ENCODE peak calls at places on chromosomes 6 and 20, in seven cellular contexts. One of them, this sample, is unnamed.

GRCh38 chr20:53023717-53024116 is 51.6 kb downstream of the TSHZ2 start:
- DNase-seq in nephron progenitor cell: no peak
- DNase-seq in PC-9: no peak
- DNase-seq in neural crest cell: no peak
- DNase-seq in AG10803: peak; percentile 25
- DNase-seq in body of pancreas: no peak
- DNase-seq in fibroblast of lung: peak; percentile 80
- DNase-seq in this sample: no peak

GRCh38 chr6:110415297-110415916 is at the start of gene DDO:
- DNase-seq in nephron progenitor cell: no peak
- DNase-seq in PC-9: no peak
- DNase-seq in neural crest cell: no peak
- DNase-seq in AG10803: peak; percentile 20
- DNase-seq in body of pancreas: peak; percentile 97
- DNase-seq in fibroblast of lung: peak; percentile 61
- DNase-seq in this sample: peak; percentile 94

GRCh38 chr6:108836061-108836460 is 12.2 kb upstream of the ARMC2 start:
- DNase-seq in nephron progenitor cell: no peak
- DNase-seq in PC-9: peak; percentile 29
- DNase-seq in neural crest cell: no peak
- DNase-seq in AG10803: peak; percentile 20
- DNase-seq in body of pancreas: no peak
- DNase-seq in fibroblast of lung: peak; percentile 63
- DNase-seq in this sample: no peak

GRCh38 chr6:119894801-119895200 is 545.2 kb upstream of the MAN1A1 start:
- DNase-seq in nephron progenitor cell: peak; percentile 15
- DNase-seq in PC-9: no peak
- DNase-seq in neural crest cell: no peak
- DNase-seq in AG10803: no peak
- DNase-seq in body of pancreas: no peak
- DNase-seq in fibroblast of lung: no peak
- DNase-seq in this sample: no peak

GRCh38 chr20:64049887-64050260 is 435 bp upstream of the SOX18 start:
- DNase-seq in nephron progenitor cell: no peak
- DNase-seq in PC-9: no peak
- DNase-seq in neural crest cell: no peak
- DNase-seq in AG10803: no peak
- DNase-seq in body of pancreas: no peak
- DNase-seq in fibroblast of lung: no peak
- DNase-seq in this sample: no peak

GRCh38 chr6:163790296-163790840 is 375.9 kb downstream of the QKI start:
- DNase-seq in nephron progenitor cell: no peak
- DNase-seq in PC-9: no peak
- DNase-seq in neural crest cell: no peak
- DNase-seq in AG10803: peak; percentile 9
- DNase-seq in body of pancreas: no peak
- DNase-seq in fibroblast of lung: peak; percentile 19
- DNase-seq in this sample: no peak

GRCh38 chr6:101614774-101615173 is 221.3 kb downstream of the GRIK2 start:
- DNase-seq in nephron progenitor cell: no peak
- DNase-seq in PC-9: no peak
- DNase-seq in neural crest cell: no peak
- DNase-seq in AG10803: peak; percentile 28
- DNase-seq in body of pancreas: no peak
- DNase-seq in fibroblast of lung: peak; percentile 86
- DNase-seq in this sample: no peak

GRCh38 chr6:138945354-138945753 is 42.7 kb downstream of the REPS1 start:
- DNase-seq in nephron progenitor cell: peak; percentile 7
- DNase-seq in PC-9: no peak
- DNase-seq in neural crest cell: no peak
- DNase-seq in AG10803: no peak
- DNase-seq in body of pancreas: no peak
- DNase-seq in fibroblast of lung: no peak
- DNase-seq in this sample: no peak

GRCh38 chr6:142746524-142746923 is 198.5 kb downstream of the HIVEP2 start:
- DNase-seq in nephron progenitor cell: peak; percentile 32
- DNase-seq in PC-9: no peak
- DNase-seq in neural crest cell: no peak
- DNase-seq in AG10803: no peak
- DNase-seq in body of pancreas: peak; percentile 20
- DNase-seq in fibroblast of lung: no peak
- DNase-seq in this sample: no peak

GRCh38 chr20:43827940-43828562 is 86.6 kb upstream of the TOX2 start:
- DNase-seq in nephron progenitor cell: no peak
- DNase-seq in PC-9: no peak
- DNase-seq in neural crest cell: no peak
- DNase-seq in AG10803: no peak
- DNase-seq in body of pancreas: no peak
- DNase-seq in fibroblast of lung: no peak
- DNase-seq in this sample: no peak

GRCh38 chr6:126063512-126064146 is 77.3 kb downstream of the TRMT11 start:
- DNase-seq in nephron progenitor cell: peak; percentile 28
- DNase-seq in PC-9: no peak
- DNase-seq in neural crest cell: no peak
- DNase-seq in AG10803: peak; percentile 60
- DNase-seq in body of pancreas: no peak
- DNase-seq in fibroblast of lung: peak; percentile 77
- DNase-seq in this sample: no peak

GRCh38 chr6:109910571-109910970 is 67.5 kb upstream of the GPR6 start:
- DNase-seq in nephron progenitor cell: no peak
- DNase-seq in PC-9: no peak
- DNase-seq in neural crest cell: no peak
- DNase-seq in AG10803: no peak
- DNase-seq in body of pancreas: no peak
- DNase-seq in fibroblast of lung: no peak
- DNase-seq in this sample: no peak

GRCh38 chr20:32764000-32764960 is 2.1 kb downstream of the DNMT3B start:
- DNase-seq in nephron progenitor cell: peak; percentile 33
- DNase-seq in PC-9: no peak
- DNase-seq in neural crest cell: no peak
- DNase-seq in AG10803: no peak
- DNase-seq in body of pancreas: no peak
- DNase-seq in fibroblast of lung: no peak
- DNase-seq in this sample: no peak

GRCh38 chr20:17943343-17943742 is 25.3 kb downstream of the SNX5 start:
- DNase-seq in nephron progenitor cell: no peak
- DNase-seq in PC-9: no peak
- DNase-seq in neural crest cell: no peak
- DNase-seq in AG10803: no peak
- DNase-seq in body of pancreas: no peak
- DNase-seq in fibroblast of lung: no peak
- DNase-seq in this sample: no peak

GRCh38 chr20:64064145-64064698 is 1.2 kb downstream of the TCEA2 start:
- DNase-seq in nephron progenitor cell: no peak
- DNase-seq in PC-9: peak; percentile 60
- DNase-seq in neural crest cell: no peak
- DNase-seq in AG10803: peak; percentile 60
- DNase-seq in body of pancreas: no peak
- DNase-seq in fibroblast of lung: peak; percentile 51
- DNase-seq in this sample: no peak

GRCh38 chr20:3209023-3209945 is at the start of gene ITPA:
- DNase-seq in nephron progenitor cell: peak; percentile 74
- DNase-seq in PC-9: peak; percentile 56
- DNase-seq in neural crest cell: peak; percentile 57
- DNase-seq in AG10803: peak; percentile 37
- DNase-seq in body of pancreas: peak; percentile 42
- DNase-seq in fibroblast of lung: peak; percentile 39
- DNase-seq in this sample: no peak

GRCh38 chr6:168584671-168585070 is 143.7 kb downstream of the SMOC2 start:
- DNase-seq in nephron progenitor cell: no peak
- DNase-seq in PC-9: no peak
- DNase-seq in neural crest cell: no peak
- DNase-seq in AG10803: no peak
- DNase-seq in body of pancreas: no peak
- DNase-seq in fibroblast of lung: no peak
- DNase-seq in this sample: no peak

GRCh38 chr20:32230707-32231106 is 23.0 kb downstream of the POFUT1 start:
- DNase-seq in nephron progenitor cell: no peak
- DNase-seq in PC-9: no peak
- DNase-seq in neural crest cell: no peak
- DNase-seq in AG10803: no peak
- DNase-seq in body of pancreas: no peak
- DNase-seq in fibroblast of lung: no peak
- DNase-seq in this sample: no peak

GRCh38 chr6:150200428-150201105 is 57.7 kb downstream of the PPP1R14C start:
- DNase-seq in nephron progenitor cell: no peak
- DNase-seq in PC-9: no peak
- DNase-seq in neural crest cell: no peak
- DNase-seq in AG10803: no peak
- DNase-seq in body of pancreas: no peak
- DNase-seq in fibroblast of lung: peak; percentile 18
- DNase-seq in this sample: no peak

GRCh38 chr6:111263837-111264236 is 176.5 kb downstream of the SLC16A10 start:
- DNase-seq in nephron progenitor cell: no peak
- DNase-seq in PC-9: peak; percentile 50
- DNase-seq in neural crest cell: no peak
- DNase-seq in AG10803: peak; percentile 64
- DNase-seq in body of pancreas: no peak
- DNase-seq in fibroblast of lung: peak; percentile 81
- DNase-seq in this sample: no peak

GRCh38 chr20:10109621-10110020 is 74.8 kb downstream of the ANKEF1 start:
- DNase-seq in nephron progenitor cell: no peak
- DNase-seq in PC-9: no peak
- DNase-seq in neural crest cell: no peak
- DNase-seq in AG10803: no peak
- DNase-seq in body of pancreas: peak; percentile 31
- DNase-seq in fibroblast of lung: no peak
- DNase-seq in this sample: no peak

GRCh38 chr6:125491860-125492617 is 190.3 kb upstream of the HDDC2 start:
- DNase-seq in nephron progenitor cell: no peak
- DNase-seq in PC-9: no peak
- DNase-seq in neural crest cell: no peak
- DNase-seq in AG10803: no peak
- DNase-seq in body of pancreas: no peak
- DNase-seq in fibroblast of lung: no peak
- DNase-seq in this sample: no peak

GRCh38 chr6:115545410-115545986 is 515.2 kb downstream of the FRK start:
- DNase-seq in nephron progenitor cell: peak; percentile 40
- DNase-seq in PC-9: no peak
- DNase-seq in neural crest cell: peak; percentile 24
- DNase-seq in AG10803: no peak
- DNase-seq in body of pancreas: no peak
- DNase-seq in fibroblast of lung: no peak
- DNase-seq in this sample: no peak

GRCh38 chr6:167501831-167502385 is 177.0 kb downstream of the TTLL2 start:
- DNase-seq in nephron progenitor cell: peak; percentile 38
- DNase-seq in PC-9: no peak
- DNase-seq in neural crest cell: no peak
- DNase-seq in AG10803: no peak
- DNase-seq in body of pancreas: peak; percentile 81
- DNase-seq in fibroblast of lung: no peak
- DNase-seq in this sample: peak; percentile 22

DNA sequence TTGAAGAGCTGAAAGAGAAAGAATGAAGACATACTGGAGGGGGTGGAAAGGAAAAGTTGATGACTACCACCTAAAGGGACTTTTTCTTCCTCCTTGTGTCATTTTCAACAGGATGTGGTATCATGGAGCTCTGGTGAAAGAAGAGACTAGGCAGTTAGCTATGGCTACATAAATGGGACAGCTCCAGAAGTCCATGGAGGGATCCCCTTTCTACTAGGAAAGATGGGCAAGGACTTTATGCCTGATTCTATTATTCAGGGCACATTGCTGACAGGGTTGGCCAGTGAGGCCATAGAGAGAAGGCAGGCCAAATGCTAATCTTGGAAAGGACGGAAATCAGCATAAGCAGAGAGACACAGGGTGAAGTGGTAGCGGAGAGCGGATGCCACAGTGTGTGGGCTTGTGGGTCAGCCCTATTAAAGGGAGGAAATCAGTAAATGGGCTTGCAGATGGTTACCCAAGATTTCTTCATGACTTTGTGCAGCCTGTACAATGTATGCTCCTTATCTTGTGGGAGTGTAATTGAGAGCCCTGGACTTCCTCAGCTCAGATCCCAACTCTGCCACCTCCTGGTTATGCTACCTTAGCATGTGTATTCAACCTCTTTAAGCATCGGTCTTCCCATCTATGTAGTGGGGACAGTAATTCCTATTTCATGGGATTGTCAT is 77.4 kb upstream of the TMEM170B start:
- DNase-seq in nephron progenitor cell: no peak
- DNase-seq in PC-9: no peak
- DNase-seq in neural crest cell: no peak
- DNase-seq in AG10803: peak; percentile 25
- DNase-seq in body of pancreas: no peak
- DNase-seq in fibroblast of lung: peak; percentile 23
- DNase-seq in this sample: peak; percentile 11
- TF ChIP-seq CTCF in nephron progenitor cell: no peak
- TF ChIP-seq CTCF in PC-9: no peak
- TF ChIP-seq CTCF in neural crest cell: no peak
- TF ChIP-seq CTCF in AG10803: peak; percentile 17
- TF ChIP-seq CTCF in body of pancreas: no peak
- TF ChIP-seq CTCF in fibroblast of lung: no peak
- TF ChIP-seq CTCF in this sample: peak; percentile 21

GRCh38 chr20:49330701-49331614 is 53.1 kb upstream of the ZNFX1 start:
- DNase-seq in nephron progenitor cell: no peak
- DNase-seq in PC-9: no peak
- DNase-seq in neural crest cell: no peak
- DNase-seq in AG10803: no peak
- DNase-seq in body of pancreas: no peak
- DNase-seq in fibroblast of lung: no peak
- DNase-seq in this sample: no peak
- TF ChIP-seq CTCF in nephron progenitor cell: no peak
- TF ChIP-seq CTCF in PC-9: no peak
- TF ChIP-seq CTCF in neural crest cell: no peak
- TF ChIP-seq CTCF in AG10803: no peak
- TF ChIP-seq CTCF in body of pancreas: no peak
- TF ChIP-seq CTCF in fibroblast of lung: no peak
- TF ChIP-seq CTCF in this sample: no peak

DNA sequence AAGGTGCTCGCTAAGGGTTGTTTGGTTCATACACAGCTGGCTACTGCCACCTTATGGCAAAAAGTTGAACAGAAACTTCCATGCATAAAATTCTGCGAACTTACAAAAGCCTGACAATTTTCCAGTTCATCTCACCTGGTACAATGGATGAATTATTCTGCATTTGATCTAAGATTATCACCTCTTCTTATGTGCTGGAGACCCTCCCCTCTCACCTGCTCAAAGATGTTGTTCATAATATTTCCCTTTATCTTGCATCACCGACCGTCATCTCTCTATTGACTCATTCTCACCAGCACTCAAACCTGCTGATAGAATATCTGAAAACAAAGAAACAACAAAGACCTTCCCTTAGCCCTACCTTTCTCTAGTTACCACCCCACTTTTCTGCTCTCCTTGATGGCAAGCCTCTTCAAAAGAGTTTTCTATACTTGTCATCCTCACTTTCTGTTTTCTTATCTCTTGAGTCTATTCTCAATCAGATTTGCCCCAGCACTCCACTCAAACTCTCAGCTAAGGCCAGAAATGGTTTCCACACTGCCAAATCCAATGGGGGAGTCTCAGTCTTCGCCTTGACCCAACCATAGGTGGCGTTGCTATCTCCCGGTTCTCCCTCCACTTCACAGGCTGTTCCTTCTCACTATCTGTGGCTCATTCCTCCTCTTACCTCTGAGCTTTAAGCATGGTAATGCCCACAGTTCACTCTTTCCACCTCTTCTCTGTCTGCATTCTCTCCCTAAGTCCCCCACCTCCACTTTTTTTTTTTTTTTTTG is 25.8 kb downstream of the SNRNP48 start:
- DNase-seq in nephron progenitor cell: peak; percentile 30
- DNase-seq in PC-9: peak; percentile 47
- DNase-seq in neural crest cell: peak; percentile 42
- DNase-seq in AG10803: peak; percentile 62
- DNase-seq in body of pancreas: peak; percentile 74
- DNase-seq in fibroblast of lung: peak; percentile 40
- DNase-seq in this sample: no peak
- TF ChIP-seq CTCF in nephron progenitor cell: peak; percentile 64
- TF ChIP-seq CTCF in PC-9: peak; percentile 74
- TF ChIP-seq CTCF in neural crest cell: peak; percentile 88
- TF ChIP-seq CTCF in AG10803: peak; percentile 89
- TF ChIP-seq CTCF in body of pancreas: peak; percentile 63
- TF ChIP-seq CTCF in fibroblast of lung: peak; percentile 78
- TF ChIP-seq CTCF in this sample: peak; percentile 72

GRCh38 chr6:97215157-97215769 is 67.8 kb downstream of the MMS22L start:
- DNase-seq in nephron progenitor cell: peak; percentile 24
- DNase-seq in PC-9: no peak
- DNase-seq in neural crest cell: peak; percentile 33
- DNase-seq in AG10803: peak; percentile 78
- DNase-seq in body of pancreas: peak; percentile 41
- DNase-seq in fibroblast of lung: peak; percentile 77
- DNase-seq in this sample: peak; percentile 50
- TF ChIP-seq CTCF in nephron progenitor cell: peak; percentile 38
- TF ChIP-seq CTCF in PC-9: peak; percentile 34
- TF ChIP-seq CTCF in neural crest cell: peak; percentile 69
- TF ChIP-seq CTCF in AG10803: peak; percentile 72
- TF ChIP-seq CTCF in body of pancreas: peak; percentile 34
- TF ChIP-seq CTCF in fibroblast of lung: peak; percentile 67
- TF ChIP-seq CTCF in this sample: peak; percentile 78

This sample was measured in LNCaP clone FGC.